ENCODE peak calls at places on chromosomes 3 and 15, in six cellular contexts. B, W, G, T, V and P are unnamed samples. For H3K4me1, the result is how much of the 10 kb centered on the place peaks cover.

GRCh38 chr3:106628407-106628806 is 748.8 kb upstream of the CCDC54 start:
- DNase-seq in V (no peak), T (no peak), G (no peak), W (peak), B (no peak), P (no peak)

GRCh38 chr15:74692327-74692726 is 3.5 kb downstream of the EDC3 start:
- DNase-seq in G (no peak), B (no peak), T (no peak), W (no peak), V (no peak), P (no peak)

GRCh38 chr15:51398676-51399075 is 57.2 kb downstream of the GLDN start:
- DNase-seq in G (no peak), V (no peak), T (no peak), B (no peak), W (no peak), P (no peak)

GRCh38 chr3:10557783-10558373 is 52.5 kb upstream of the ATP2B2 start:
- DNase-seq in V (no peak), B (no peak), T (no peak), G (no peak), W (peak), P (peak)

GRCh38 chr3:193928354-193929209 is 207.4 kb upstream of the HES1 start:
- DNase-seq in G (no peak), T (no peak), V (peak), W (no peak), B (no peak), P (no peak)

GRCh38 chr3:126509565-126510322 is 7.8 kb downstream of the UROC1 start:
- DNase-seq in G (no peak), B (no peak), V (no peak), W (no peak), T (no peak), P (no peak)

GRCh38 chr3:23004971-23005370 is 198.2 kb upstream of the UBE2E2 start:
- DNase-seq in W (peak), G (no peak), T (no peak), V (no peak), B (no peak), P (no peak)

GRCh38 chr15:65258863-65259262 is 27.8 kb downstream of the PARP16 start:
- DNase-seq in V (no peak), T (no peak), B (peak), G (no peak), W (no peak), P (no peak)

GRCh38 chr3:105369501-105370371 is 3.0 kb downstream of the ALCAM start:
- DNase-seq in T (peak), G (peak), W (peak), V (no peak), B (peak), P (peak)

GRCh38 chr3:42502429-42503250 is at the start of gene VIPR1:
- DNase-seq in G (peak), T (peak), B (no peak), W (no peak), V (peak), P (peak)

GRCh38 chr3:66037330-66037985 is 1.3 kb downstream of the MAGI1 start:
- DNase-seq in V (no peak), T (peak), G (no peak), B (peak), W (peak), P (peak)

GRCh38 chr3:171654809-171655208 is 155.5 kb downstream of the PLD1 start:
- DNase-seq in G (no peak), W (peak), T (peak), V (no peak), B (peak), P (peak)

DNA sequence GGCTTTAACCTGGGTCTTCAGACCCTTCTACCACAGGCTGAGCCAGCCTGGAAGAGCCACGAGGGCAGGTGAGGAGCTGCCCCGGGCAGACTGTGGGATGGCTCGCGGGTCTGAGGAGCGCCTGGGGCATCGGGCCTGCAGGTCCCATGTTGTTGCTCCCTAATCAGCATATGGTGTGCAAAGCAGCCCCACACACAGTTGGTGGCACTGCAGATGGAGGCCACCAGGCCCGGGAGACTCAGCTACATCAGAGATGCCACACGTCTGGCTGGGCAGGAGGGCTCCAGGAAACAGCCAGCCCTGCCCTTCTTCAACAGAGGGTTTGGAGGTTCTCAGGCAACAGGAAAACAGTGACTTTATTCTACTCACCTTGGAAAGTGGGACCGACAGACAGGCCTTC is 63.9 kb downstream of the XXYLT1 start:
- DNase-seq in G (no peak), W (no peak), V (no peak), T (no peak), B (no peak), P (no peak)
- H3K27ac ChIP-seq in G (no peak), W (peak), V (no peak), T (no peak), B (no peak), P (no peak)

GRCh38 chr3:128095222-128095703 is 28.3 kb downstream of the RUVBL1 start:
- DNase-seq in V (peak), G (peak), T (peak), W (peak), B (peak), P (peak)
- H3K4me1 ChIP-seq in V (under half), G (under half), T (under half), W (under half), B (under half), P (under half)

GRCh38 chr3:184135149-184135910 is at the start of gene EIF2B5:
- DNase-seq in W (peak), G (peak), V (peak), T (peak), B (peak), P (peak)

GRCh38 chr3:184134746-184135148 is 411 bp upstream of the EIF2B5 start:
- DNase-seq in G (no peak), V (no peak), T (no peak), B (no peak), W (no peak), P (no peak)

GRCh38 chr3:184133840-184134745 is 1.1 kb upstream of the EIF2B5 start:
- DNase-seq in T (peak), V (peak), W (peak), G (peak), B (peak), P (peak)

GRCh38 chr3:184135911-184136260 is 728 bp downstream of the EIF2B5 start:
- DNase-seq in V (peak), T (no peak), G (no peak), W (no peak), B (no peak), P (no peak)

GRCh38 chr3:184132947-184133346 is 2.2 kb upstream of the EIF2B5 start:
- DNase-seq in W (no peak), V (no peak), G (no peak), T (no peak), B (no peak), P (no peak)
- H3K27ac ChIP-seq in W (no peak), V (peak), G (no peak), T (no peak), B (no peak), P (no peak)

GRCh38 chr3:130507746-130508145 is 9.2 kb upstream of the COL6A6 start:
- DNase-seq in T (no peak), B (no peak), W (no peak), G (no peak), V (no peak), P (no peak)

GRCh38 chr3:130514671-130515070 is 2.3 kb upstream of the COL6A6 start:
- DNase-seq in B (no peak), W (no peak), G (no peak), T (no peak), V (no peak), P (no peak)

GRCh38 chr3:130504701-130505100 is 12.3 kb upstream of the COL6A6 start:
- DNase-seq in W (no peak), V (no peak), B (no peak), T (no peak), G (no peak), P (no peak)

DNA sequence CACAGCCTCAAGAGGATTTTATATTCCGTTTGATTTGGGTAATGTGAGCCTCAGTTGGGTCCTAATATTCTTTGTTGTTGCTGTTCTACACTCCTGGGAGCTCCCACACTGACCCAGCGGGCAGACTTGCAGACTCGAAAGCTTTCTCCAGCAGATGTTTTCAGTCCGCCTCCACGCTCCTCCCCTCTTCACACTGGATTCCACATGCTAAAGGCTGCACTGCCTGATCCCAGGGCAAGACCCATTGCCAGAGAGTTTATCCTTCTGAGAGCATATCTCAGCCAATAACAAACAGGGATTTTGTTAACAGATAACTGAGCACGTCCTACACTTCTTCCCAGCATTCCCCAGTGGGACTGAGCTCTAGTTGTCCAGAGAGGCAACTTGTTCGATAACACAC is 8.0 kb upstream of the COL6A6 start:
- DNase-seq in B (peak), V (no peak), W (no peak), G (no peak), T (peak), P (no peak)
- H3K4me1 ChIP-seq in B (under half), V (under half), W (under half), G (under half), T (under half), P (under half)